ENCODE peak calls at places on chromosomes 16 and 17, in five cellular contexts. P is tibial nerve, E is thyroid gland, Y is mesothelial cell of epicardium, V is pancreas. T is an unnamed sample.

GRCh38 chr17:34607917-34608316 is 28.5 kb downstream of the TMEM132E start:
- DNase-seq in P (no peak), E (no peak), Y (no peak), V (no peak), T (no peak)

GRCh38 chr17:31492880-31493655 is 101.6 kb downstream of the RAB11FIP4 start:
- DNase-seq in P (no peak), E (no peak), Y (no peak), V (no peak), T (no peak)

GRCh38 chr17:64492481-64493109 is 4.3 kb downstream of the POLG2 start:
- DNase-seq in P (no peak), E (no peak), Y (no peak), V (no peak), T (no peak)

GRCh38 chr16:12462690-12463646 is 340.7 kb downstream of the CPPED1 start:
- DNase-seq in P (no peak), E (no peak), Y (no peak), V (no peak), T (no peak)

GRCh38 chr16:85168732-85169256 is 56.5 kb upstream of the CIBAR2 start:
- DNase-seq in P (peak; percentile 60), E (peak; percentile 59), Y (no peak), V (no peak), T (no peak)

GRCh38 chr17:73492802-73493139 is 151.5 kb downstream of the SDK2 start:
- DNase-seq in P (no peak), E (no peak), Y (peak; percentile 78), V (no peak), T (no peak)

GRCh38 chr17:62778990-62779681 is 29.0 kb downstream of the MARCHF10 start:
- DNase-seq in P (no peak), E (peak; percentile 75), Y (peak; percentile 54), V (peak; percentile 16), T (peak; percentile 30)

GRCh38 chr17:28993645-28994426 is 12.0 kb downstream of the SEZ6 start:
- DNase-seq in P (no peak), E (no peak), Y (no peak), V (no peak), T (no peak)

DNA sequence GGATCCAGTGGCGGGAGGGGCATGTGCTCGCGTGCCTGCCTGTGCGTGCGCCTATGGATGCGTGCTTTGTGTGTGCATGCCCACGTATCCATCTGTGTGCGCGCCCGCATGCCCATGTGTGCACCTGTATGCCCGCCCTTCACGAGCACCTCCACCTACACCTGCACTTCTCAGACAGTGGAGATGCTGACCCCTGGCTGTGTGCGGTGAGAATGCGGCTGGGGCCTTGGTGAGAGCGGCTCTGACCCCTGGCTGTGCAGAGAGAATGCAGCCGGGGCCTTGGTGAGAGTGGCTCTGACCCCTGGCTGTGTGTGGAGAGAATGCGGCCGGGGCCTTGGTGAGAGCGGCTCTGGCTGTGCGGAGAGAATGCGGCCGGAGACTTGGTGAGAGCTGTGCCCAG is 33.9 kb downstream of the AXIN1 start:
- DNase-seq in P (no peak), E (no peak), Y (no peak), V (no peak), T (no peak)
- TF ChIP-seq CTCF in P (no peak), E (no peak), Y (no peak), V (no peak), T (no peak)

GRCh38 chr17:67272312-67273050 is 27.5 kb upstream of the HELZ start:
- DNase-seq in P (no peak), E (no peak), Y (no peak), V (no peak), T (no peak)
- TF ChIP-seq CTCF in P (no peak), E (no peak), Y (peak; percentile 25), V (no peak), T (no peak)

DNA sequence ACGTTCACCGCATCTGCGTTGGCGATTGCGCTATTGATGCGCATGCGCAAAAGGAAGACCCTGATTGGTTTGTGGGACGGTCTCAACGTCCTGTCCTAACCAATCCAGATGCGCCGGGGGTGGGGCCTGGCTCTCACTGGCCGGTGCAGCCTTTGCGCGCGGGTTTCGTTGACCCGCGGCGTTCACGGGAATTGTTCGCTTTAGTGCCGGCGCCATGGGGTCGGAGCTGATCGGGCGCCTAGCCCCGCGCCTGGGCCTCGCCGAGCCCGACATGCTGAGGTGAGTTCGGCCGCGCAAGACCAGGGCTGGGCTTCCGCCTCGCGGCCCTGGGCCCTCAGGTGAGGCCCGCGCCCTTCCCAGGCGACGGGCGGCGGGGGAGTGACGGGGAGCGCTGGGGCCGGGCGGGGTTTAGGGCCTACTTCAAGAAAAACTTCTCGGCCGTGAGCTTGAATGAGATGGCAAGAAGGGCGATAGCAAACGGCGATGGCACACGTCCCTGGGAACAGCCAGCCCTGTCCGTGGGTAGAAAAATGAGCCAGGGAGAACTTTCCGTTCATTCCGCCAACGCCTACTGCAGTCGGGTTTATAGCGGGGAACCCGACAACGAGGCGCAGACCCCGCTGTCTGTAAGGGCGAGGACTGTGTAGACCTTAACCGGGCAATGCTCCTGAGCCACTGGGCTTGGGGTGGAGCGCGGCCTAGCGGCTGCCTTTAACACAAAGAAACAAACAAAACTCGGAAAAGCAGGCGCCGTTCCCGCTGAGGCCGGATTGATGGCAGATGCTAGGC is at the start of gene ORC6:
- DNase-seq in P (peak; percentile 98), E (peak; percentile 99), Y (peak; percentile 98), V (peak; percentile 96), T (peak; percentile 99)
- TF ChIP-seq CTCF in P (no peak), E (no peak), Y (peak; percentile 15), V (no peak), T (no peak)

DNA sequence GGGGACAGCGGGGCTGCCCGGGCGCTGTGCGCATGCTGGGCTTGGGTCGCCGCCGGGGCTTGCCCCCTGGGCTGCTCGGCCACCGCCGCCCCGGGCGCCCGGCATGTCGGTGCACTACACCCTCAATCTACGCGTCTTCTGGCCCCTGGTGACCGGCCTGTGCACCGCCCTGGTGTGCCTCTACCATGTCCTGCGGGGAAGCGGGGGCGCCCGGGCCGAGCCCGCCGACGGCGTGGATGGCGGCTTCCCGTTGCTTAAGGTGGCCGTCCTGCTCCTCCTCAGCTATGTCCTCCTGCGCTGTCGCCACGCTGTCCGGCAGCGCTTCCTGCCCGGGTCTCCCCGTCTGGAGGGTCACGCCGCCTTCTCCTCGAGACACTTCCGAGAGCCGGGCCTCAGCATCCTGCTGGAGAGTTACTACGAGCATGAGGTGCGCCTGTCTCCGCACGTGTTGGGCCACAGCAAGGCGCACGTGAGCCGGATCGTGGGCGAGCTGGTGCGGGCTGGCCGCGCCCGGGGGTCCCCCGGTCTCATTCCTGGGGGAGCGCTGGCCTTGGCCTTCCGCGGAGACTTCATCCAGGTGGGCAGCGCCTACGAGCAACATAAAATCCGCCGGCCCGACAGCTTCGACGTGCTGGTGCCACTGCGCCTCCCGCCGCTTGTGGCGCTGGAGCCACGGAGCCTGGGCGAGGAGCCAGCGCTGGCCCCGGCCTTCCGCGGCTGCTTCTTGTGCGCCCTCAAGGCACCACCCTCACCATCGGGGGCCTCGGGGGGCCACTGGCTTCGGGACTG is 789 bp downstream of the ITPRIPL2 start:
- DNase-seq in P (peak; percentile 54), E (peak; percentile 55), Y (no peak), V (peak; percentile 54), T (peak; percentile 46)
- TF ChIP-seq CTCF in P (peak; percentile 64), E (no peak), Y (no peak), V (no peak), T (no peak)

GRCh38 chr17:43360739-43361498 is 37.9 kb upstream of the ARL4D start:
- DNase-seq in P (peak; percentile 89), E (peak; percentile 91), Y (peak; percentile 70), V (peak; percentile 91), T (peak; percentile 47)
- TF ChIP-seq CTCF in P (peak; percentile 44), E (no peak), Y (no peak), V (no peak), T (no peak)

GRCh38 chr17:50056217-50056960 is 479 bp downstream of the ITGA3 start:
- DNase-seq in P (no peak), E (peak; percentile 82), Y (peak; percentile 81), V (peak; percentile 78), T (no peak)
- TF ChIP-seq CTCF in P (peak; percentile 29), E (no peak), Y (peak; percentile 35), V (no peak), T (no peak)

GRCh38 chr17:11899494-11899893 is 97.8 kb downstream of the ZNF18 start:
- DNase-seq in P (no peak), E (no peak), Y (no peak), V (no peak), T (no peak)
- TF ChIP-seq CTCF in P (no peak), E (no peak), Y (no peak), V (no peak), T (no peak)